ENCODE peak calls at places on chromosomes 7 and 10, in four cellular contexts. One of them, this sample, is unnamed.

GRCh38 chr10:67770537-67770936 is 67.5 kb downstream of the DNAJC12 start:
- DNase-seq in small intestine: no peak
- DNase-seq in erythroblast: no peak
- DNase-seq in mesendoderm: no peak
- DNase-seq in this sample: no peak

GRCh38 chr10:94358480-94358879 is 4.3 kb downstream of the NOC3L start:
- DNase-seq in small intestine: no peak
- DNase-seq in erythroblast: no peak
- DNase-seq in mesendoderm: peak
- DNase-seq in this sample: no peak

GRCh38 chr7:97024209-97025129 is at the start of gene DLX5:
- DNase-seq in small intestine: no peak
- DNase-seq in erythroblast: no peak
- DNase-seq in mesendoderm: peak
- DNase-seq in this sample: no peak

GRCh38 chr10:62379394-62379793 is 5.2 kb downstream of the ZNF365 start:
- DNase-seq in small intestine: no peak
- DNase-seq in erythroblast: no peak
- DNase-seq in mesendoderm: no peak
- DNase-seq in this sample: no peak

GRCh38 chr10:110782616-110783015 is 89.1 kb upstream of the PDCD4 start:
- DNase-seq in small intestine: no peak
- DNase-seq in erythroblast: no peak
- DNase-seq in mesendoderm: no peak
- DNase-seq in this sample: no peak

GRCh38 chr7:73829921-73830617 is 727 bp upstream of the CLDN4 start:
- DNase-seq in small intestine: peak
- DNase-seq in erythroblast: no peak
- DNase-seq in mesendoderm: no peak
- DNase-seq in this sample: no peak

GRCh38 chr7:150993511-150993910 is 2.7 kb downstream of the NOS3 start:
- DNase-seq in small intestine: no peak
- DNase-seq in erythroblast: no peak
- DNase-seq in mesendoderm: no peak
- DNase-seq in this sample: no peak

GRCh38 chr10:92849234-92849525 is 860 bp downstream of the EXOC6 start:
- DNase-seq in small intestine: peak
- DNase-seq in erythroblast: no peak
- DNase-seq in mesendoderm: no peak
- DNase-seq in this sample: peak

GRCh38 chr10:7622969-7623368 is 43.8 kb downstream of the ITIH5 start:
- DNase-seq in small intestine: no peak
- DNase-seq in erythroblast: no peak
- DNase-seq in mesendoderm: peak
- DNase-seq in this sample: peak

GRCh38 chr10:89217057-89217990 is 10.2 kb upstream of the CH25H start:
- DNase-seq in small intestine: peak
- DNase-seq in erythroblast: peak
- DNase-seq in mesendoderm: peak
- DNase-seq in this sample: peak

GRCh38 chr10:60732240-60733188 is 45.8 kb upstream of the CDK1 start:
- DNase-seq in small intestine: peak
- DNase-seq in erythroblast: no peak
- DNase-seq in mesendoderm: peak
- DNase-seq in this sample: peak

GRCh38 chr10:80535671-80536360 is 1.9 kb upstream of the SH2D4B start:
- DNase-seq in small intestine: peak
- DNase-seq in erythroblast: peak
- DNase-seq in mesendoderm: no peak
- DNase-seq in this sample: peak

This sample was measured in NCI-H1417.